ENCODE peak calls at places on chromosome 9, in ten cellular contexts. One of them, this sample, is unnamed.

GRCh38 chr9:129108805-129109370 is 1.7 kb downstream of the CRAT start:
- DNase-seq in GM23248: no peak
- DNase-seq in right atrium auricular region: no peak
- DNase-seq in fibroblast of lung: no peak
- DNase-seq in GM23338: no peak
- DNase-seq in lower lobe of right lung: no peak
- DNase-seq in HCT116: no peak
- DNase-seq in caudate nucleus: no peak
- DNase-seq in hepatocyte: no peak
- DNase-seq in A549: no peak
- DNase-seq in this sample: no peak

GRCh38 chr9:135169709-135170226 is 82.3 kb downstream of the OLFM1 start:
- DNase-seq in A549: no peak
- DNase-seq in caudate nucleus: no peak
- DNase-seq in lower lobe of right lung: no peak
- DNase-seq in GM23338: no peak
- DNase-seq in fibroblast of lung: no peak
- DNase-seq in GM23248: no peak
- DNase-seq in right atrium auricular region: no peak
- DNase-seq in hepatocyte: no peak
- DNase-seq in HCT116: no peak
- DNase-seq in this sample: no peak

GRCh38 chr9:14926941-14927624 is 16.9 kb upstream of the FREM1 start:
- DNase-seq in hepatocyte: no peak
- DNase-seq in A549: no peak
- DNase-seq in GM23338: no peak
- DNase-seq in caudate nucleus: no peak
- DNase-seq in GM23248: no peak
- DNase-seq in lower lobe of right lung: no peak
- DNase-seq in right atrium auricular region: no peak
- DNase-seq in HCT116: no peak
- DNase-seq in fibroblast of lung: no peak
- DNase-seq in this sample: no peak

GRCh38 chr9:76921161-76921560 is 15.2 kb upstream of the PRUNE2 start:
- DNase-seq in fibroblast of lung: no peak
- DNase-seq in lower lobe of right lung: no peak
- DNase-seq in A549: no peak
- DNase-seq in GM23248: no peak
- DNase-seq in hepatocyte: no peak
- DNase-seq in GM23338: no peak
- DNase-seq in caudate nucleus: no peak
- DNase-seq in right atrium auricular region: no peak
- DNase-seq in HCT116: no peak
- DNase-seq in this sample: no peak

GRCh38 chr9:1001838-1002237 is 25.4 kb downstream of the DMRT3 start:
- DNase-seq in hepatocyte: no peak
- DNase-seq in right atrium auricular region: no peak
- DNase-seq in lower lobe of right lung: no peak
- DNase-seq in fibroblast of lung: no peak
- DNase-seq in HCT116: no peak
- DNase-seq in GM23248: no peak
- DNase-seq in GM23338: no peak
- DNase-seq in caudate nucleus: no peak
- DNase-seq in A549: no peak
- DNase-seq in this sample: no peak

GRCh38 chr9:85248514-85249312 is 493.0 kb downstream of the AGTPBP1 start:
- DNase-seq in hepatocyte: peak
- DNase-seq in right atrium auricular region: no peak
- DNase-seq in GM23248: peak
- DNase-seq in HCT116: no peak
- DNase-seq in caudate nucleus: no peak
- DNase-seq in fibroblast of lung: no peak
- DNase-seq in lower lobe of right lung: no peak
- DNase-seq in GM23338: no peak
- DNase-seq in A549: no peak
- DNase-seq in this sample: no peak

GRCh38 chr9:109453210-109453842 is 44.8 kb downstream of the PTPN3 start:
- DNase-seq in fibroblast of lung: peak
- DNase-seq in lower lobe of right lung: no peak
- DNase-seq in HCT116: no peak
- DNase-seq in hepatocyte: peak
- DNase-seq in GM23338: no peak
- DNase-seq in GM23248: peak
- DNase-seq in right atrium auricular region: no peak
- DNase-seq in caudate nucleus: no peak
- DNase-seq in A549: peak
- DNase-seq in this sample: no peak

GRCh38 chr9:77987880-77988525 is 43.6 kb downstream of the GNAQ start:
- DNase-seq in hepatocyte: peak
- DNase-seq in HCT116: no peak
- DNase-seq in lower lobe of right lung: no peak
- DNase-seq in caudate nucleus: no peak
- DNase-seq in GM23248: no peak
- DNase-seq in fibroblast of lung: no peak
- DNase-seq in GM23338: no peak
- DNase-seq in A549: no peak
- DNase-seq in right atrium auricular region: no peak
- DNase-seq in this sample: no peak

GRCh38 chr9:83596899-83597504 is 25.9 kb upstream of the IDNK start:
- DNase-seq in fibroblast of lung: peak
- DNase-seq in hepatocyte: peak
- DNase-seq in lower lobe of right lung: no peak
- DNase-seq in HCT116: peak
- DNase-seq in right atrium auricular region: no peak
- DNase-seq in GM23248: peak
- DNase-seq in caudate nucleus: peak
- DNase-seq in GM23338: peak
- DNase-seq in A549: peak
- DNase-seq in this sample: peak

DNA sequence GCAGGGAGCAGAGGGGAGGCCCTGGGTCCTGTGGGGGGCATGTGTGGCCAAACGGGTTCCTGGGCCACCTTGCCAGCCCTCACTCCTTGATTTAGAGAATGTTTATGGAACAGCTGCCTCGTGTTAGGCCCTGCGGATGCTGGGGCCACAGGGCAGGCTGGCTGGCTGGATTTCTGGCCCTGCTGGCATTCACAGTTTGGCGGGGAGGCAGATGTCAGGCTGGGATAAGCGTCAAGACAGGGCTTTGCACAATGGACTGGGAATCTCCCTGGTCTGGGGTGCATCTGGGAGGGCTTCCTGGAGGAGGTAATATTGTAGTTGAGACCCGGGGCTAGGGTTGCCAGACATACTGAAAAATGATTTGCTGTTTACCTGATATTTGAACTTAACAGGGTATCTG is 13.8 kb downstream of the NCS1 start:
- DNase-seq in HCT116: no peak
- DNase-seq in A549: no peak
- DNase-seq in fibroblast of lung: peak
- DNase-seq in GM23338: no peak
- DNase-seq in caudate nucleus: no peak
- DNase-seq in lower lobe of right lung: no peak
- DNase-seq in GM23248: no peak
- DNase-seq in hepatocyte: no peak
- DNase-seq in right atrium auricular region: no peak
- DNase-seq in this sample: no peak
- H3K27ac ChIP-seq in HCT116: peak
- H3K27ac ChIP-seq in A549: peak
- H3K27ac ChIP-seq in fibroblast of lung: peak
- H3K27ac ChIP-seq in GM23338: peak
- H3K27ac ChIP-seq in caudate nucleus: peak
- H3K27ac ChIP-seq in lower lobe of right lung: peak
- H3K27ac ChIP-seq in GM23248: no peak
- H3K27ac ChIP-seq in hepatocyte: peak
- H3K27ac ChIP-seq in right atrium auricular region: peak
- H3K27ac ChIP-seq in this sample: peak

DNA sequence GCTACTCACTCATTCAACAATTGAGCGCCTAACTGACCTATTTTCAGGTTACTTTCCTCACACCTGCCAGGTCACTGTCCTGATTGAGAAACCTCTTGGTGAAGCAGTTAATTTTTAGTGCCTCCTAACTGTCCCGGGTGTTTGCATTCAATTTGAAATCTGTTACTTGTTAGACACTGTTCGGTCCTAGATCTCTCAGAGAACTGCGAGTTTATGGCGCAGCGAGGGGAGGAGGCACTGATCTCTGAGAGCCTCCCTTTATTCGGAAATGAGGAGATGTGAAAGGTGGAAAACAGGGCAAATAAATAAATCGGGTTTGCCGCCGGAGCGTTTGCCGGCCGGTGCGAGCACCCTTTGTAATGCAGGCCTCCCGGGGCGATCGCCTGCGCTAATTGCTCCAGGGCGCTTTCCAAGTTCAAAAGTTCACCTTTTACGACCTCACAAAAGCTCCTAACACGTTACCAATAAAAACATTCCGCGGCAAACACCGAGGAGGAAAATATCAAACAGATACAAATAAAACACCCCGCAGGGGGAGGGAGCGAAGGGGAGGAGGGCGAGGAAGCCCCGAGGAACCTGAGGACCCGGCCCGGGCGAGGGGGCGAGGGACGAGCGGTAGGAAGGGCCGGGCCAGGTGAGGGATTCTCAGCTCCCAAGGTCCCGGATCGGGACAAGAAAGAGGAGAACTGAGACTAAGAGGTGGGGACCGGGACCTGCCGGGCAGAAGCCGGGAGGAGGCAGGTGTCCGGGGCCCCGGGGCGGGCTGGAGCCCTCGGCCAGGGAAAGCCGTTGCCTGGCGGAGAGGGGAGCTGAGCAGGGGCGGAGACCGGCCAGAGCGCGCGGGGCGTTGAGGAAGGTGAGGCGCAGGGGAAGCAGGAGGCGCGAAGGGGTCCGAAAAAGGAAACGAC is 1.4 kb downstream of the NR6A1 start:
- DNase-seq in GM23248: no peak
- DNase-seq in caudate nucleus: no peak
- DNase-seq in hepatocyte: peak
- DNase-seq in HCT116: peak
- DNase-seq in lower lobe of right lung: peak
- DNase-seq in A549: peak
- DNase-seq in fibroblast of lung: peak
- DNase-seq in right atrium auricular region: no peak
- DNase-seq in GM23338: peak
- DNase-seq in this sample: peak
- H3K27ac ChIP-seq in GM23248: no peak
- H3K27ac ChIP-seq in caudate nucleus: no peak
- H3K27ac ChIP-seq in hepatocyte: peak
- H3K27ac ChIP-seq in HCT116: peak
- H3K27ac ChIP-seq in lower lobe of right lung: peak
- H3K27ac ChIP-seq in A549: peak
- H3K27ac ChIP-seq in fibroblast of lung: no peak
- H3K27ac ChIP-seq in right atrium auricular region: peak
- H3K27ac ChIP-seq in GM23338: peak
- H3K27ac ChIP-seq in this sample: peak

DNA sequence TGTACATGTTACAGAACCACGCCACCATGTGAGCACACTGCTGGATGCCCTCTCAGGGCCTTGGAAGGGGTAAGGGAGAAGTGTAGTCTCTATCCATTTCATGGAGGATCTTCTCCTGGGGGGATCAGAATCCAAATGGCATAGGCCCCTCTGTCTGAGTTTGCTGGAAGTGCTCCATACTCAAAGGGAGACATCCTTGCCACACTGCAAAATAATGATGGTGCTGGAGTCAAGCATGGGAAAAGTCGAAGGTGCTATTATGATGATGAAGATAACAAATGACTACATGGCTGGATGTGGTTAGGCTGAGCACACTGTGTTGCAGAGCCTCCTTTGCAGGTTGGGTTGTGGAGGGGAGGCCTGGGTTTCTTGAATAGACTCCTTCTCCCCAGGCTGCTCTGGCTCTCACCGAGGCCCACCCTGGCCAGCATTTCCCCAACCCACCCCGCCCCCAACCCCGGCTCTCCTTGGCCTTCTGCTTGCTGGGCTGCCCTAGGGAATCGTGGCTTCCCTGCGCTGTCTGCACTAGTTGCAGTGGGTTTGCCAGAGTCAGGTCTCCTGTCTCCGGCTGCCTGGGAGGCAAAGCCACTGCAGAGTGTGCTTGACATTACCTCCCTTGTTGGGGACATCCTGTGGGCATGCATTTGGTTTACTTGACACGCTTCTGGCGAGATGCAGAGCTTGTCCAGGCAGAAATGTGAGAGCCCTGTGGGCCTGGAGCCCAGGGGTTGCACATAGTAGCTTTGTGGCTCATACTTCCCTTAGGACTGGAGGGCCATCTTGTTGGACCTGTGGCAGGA is 3.0 kb downstream of the MVB12B start:
- DNase-seq in fibroblast of lung: no peak
- DNase-seq in hepatocyte: no peak
- DNase-seq in right atrium auricular region: no peak
- DNase-seq in GM23248: no peak
- DNase-seq in lower lobe of right lung: no peak
- DNase-seq in HCT116: no peak
- DNase-seq in caudate nucleus: no peak
- DNase-seq in A549: no peak
- DNase-seq in GM23338: no peak
- DNase-seq in this sample: no peak
- H3K27ac ChIP-seq in fibroblast of lung: no peak
- H3K27ac ChIP-seq in hepatocyte: no peak
- H3K27ac ChIP-seq in right atrium auricular region: no peak
- H3K27ac ChIP-seq in GM23248: no peak
- H3K27ac ChIP-seq in lower lobe of right lung: peak
- H3K27ac ChIP-seq in HCT116: no peak
- H3K27ac ChIP-seq in caudate nucleus: peak
- H3K27ac ChIP-seq in A549: no peak
- H3K27ac ChIP-seq in GM23338: no peak
- H3K27ac ChIP-seq in this sample: no peak

GRCh38 chr9:18668944-18669343 is 195.0 kb downstream of the ADAMTSL1 start:
- DNase-seq in hepatocyte: no peak
- DNase-seq in right atrium auricular region: no peak
- DNase-seq in HCT116: no peak
- DNase-seq in caudate nucleus: no peak
- DNase-seq in GM23248: no peak
- DNase-seq in fibroblast of lung: no peak
- DNase-seq in A549: no peak
- DNase-seq in GM23338: peak
- DNase-seq in lower lobe of right lung: no peak
- DNase-seq in this sample: no peak

GRCh38 chr9:18666987-18667772 is 193.2 kb downstream of the ADAMTSL1 start:
- DNase-seq in HCT116: no peak
- DNase-seq in caudate nucleus: no peak
- DNase-seq in lower lobe of right lung: no peak
- DNase-seq in hepatocyte: peak
- DNase-seq in fibroblast of lung: peak
- DNase-seq in GM23338: no peak
- DNase-seq in GM23248: peak
- DNase-seq in right atrium auricular region: no peak
- DNase-seq in A549: no peak
- DNase-seq in this sample: no peak

GRCh38 chr9:18665947-18666346 is 192.0 kb downstream of the ADAMTSL1 start:
- DNase-seq in A549: no peak
- DNase-seq in HCT116: no peak
- DNase-seq in GM23338: no peak
- DNase-seq in hepatocyte: no peak
- DNase-seq in caudate nucleus: no peak
- DNase-seq in fibroblast of lung: peak
- DNase-seq in right atrium auricular region: no peak
- DNase-seq in lower lobe of right lung: no peak
- DNase-seq in GM23248: peak
- DNase-seq in this sample: no peak

GRCh38 chr9:18662320-18662719 is 188.4 kb downstream of the ADAMTSL1 start:
- DNase-seq in fibroblast of lung: no peak
- DNase-seq in GM23338: no peak
- DNase-seq in GM23248: no peak
- DNase-seq in A549: no peak
- DNase-seq in caudate nucleus: no peak
- DNase-seq in right atrium auricular region: no peak
- DNase-seq in lower lobe of right lung: no peak
- DNase-seq in hepatocyte: no peak
- DNase-seq in HCT116: no peak
- DNase-seq in this sample: no peak

GRCh38 chr9:18666348-18666747 is 192.4 kb downstream of the ADAMTSL1 start:
- DNase-seq in A549: no peak
- DNase-seq in fibroblast of lung: peak
- DNase-seq in caudate nucleus: no peak
- DNase-seq in GM23338: no peak
- DNase-seq in hepatocyte: no peak
- DNase-seq in GM23248: peak
- DNase-seq in HCT116: no peak
- DNase-seq in lower lobe of right lung: no peak
- DNase-seq in right atrium auricular region: no peak
- DNase-seq in this sample: no peak
- H3K27ac ChIP-seq in A549: no peak
- H3K27ac ChIP-seq in fibroblast of lung: no peak
- H3K27ac ChIP-seq in caudate nucleus: no peak
- H3K27ac ChIP-seq in GM23338: no peak
- H3K27ac ChIP-seq in hepatocyte: no peak
- H3K27ac ChIP-seq in GM23248: no peak
- H3K27ac ChIP-seq in HCT116: no peak
- H3K27ac ChIP-seq in lower lobe of right lung: no peak
- H3K27ac ChIP-seq in right atrium auricular region: no peak
- H3K27ac ChIP-seq in this sample: no peak

This sample was measured in neural progenitor cell.